ENCODE peak calls at places on chromosome 22, in ten cellular contexts. P is AG09309, L is left ventricle myocardium inferior, W is PC-9, K is heart right ventricle, N is heart left ventricle, I is nephron progenitor cell, F is spleen, D is RWPE1, R is AG09319. T is an unnamed sample.

GRCh38 chr22:24247564-24248344 is 2.9 kb upstream of the GGT5 start:
- DNase-seq in P (peak), L (peak), W (peak), K (peak), N (peak), I (peak), F (peak), D (peak), R (peak), T (peak)

GRCh38 chr22:50071432-50072166 is 13.5 kb upstream of the TTLL8 start:
- DNase-seq in P (no peak), L (no peak), W (no peak), K (no peak), N (no peak), I (no peak), F (no peak), D (peak), R (no peak), T (no peak)

GRCh38 chr22:31099386-31099785 is 8.0 kb downstream of the SELENOM start:
- DNase-seq in P (no peak), L (no peak), W (no peak), K (no peak), N (no peak), I (no peak), F (no peak), D (no peak), R (no peak), T (no peak)

GRCh38 chr22:40121463-40121862 is 56.3 kb upstream of the TNRC6B start:
- DNase-seq in P (no peak), L (no peak), W (no peak), K (no peak), N (no peak), I (no peak), F (no peak), D (no peak), R (no peak), T (peak)

GRCh38 chr22:40107244-40107643 is 70.5 kb upstream of the TNRC6B start:
- DNase-seq in P (no peak), L (no peak), W (no peak), K (no peak), N (no peak), I (no peak), F (no peak), D (peak), R (no peak), T (no peak)

GRCh38 chr22:35736166-35736565 is 18.5 kb downstream of the APOL5 start:
- DNase-seq in P (no peak), L (no peak), W (no peak), K (no peak), N (no peak), I (no peak), F (no peak), D (no peak), R (no peak), T (no peak)

GRCh38 chr22:24133187-24133965 is 47.9 kb upstream of the SUSD2 start:
- DNase-seq in P (no peak), L (peak), W (no peak), K (no peak), N (no peak), I (no peak), F (no peak), D (no peak), R (no peak), T (no peak)

GRCh38 chr22:23911318-23911980 is 17.3 kb downstream of the MIF start:
- DNase-seq in P (no peak), L (no peak), W (no peak), K (no peak), N (no peak), I (no peak), F (no peak), D (no peak), R (no peak), T (no peak)

GRCh38 chr22:24285245-24285644 is 14.6 kb downstream of the SPECC1L start:
- DNase-seq in P (no peak), L (no peak), W (no peak), K (no peak), N (no peak), I (no peak), F (no peak), D (no peak), R (no peak), T (no peak)

GRCh38 chr22:39543095-39543494 is 10.5 kb upstream of the RPS19BP1 start:
- DNase-seq in P (no peak), L (no peak), W (peak), K (no peak), N (no peak), I (peak), F (no peak), D (no peak), R (no peak), T (no peak)

GRCh38 chr22:41445171-41446056 is 1.2 kb downstream of the TOB2 start:
- DNase-seq in P (no peak), L (peak), W (no peak), K (peak), N (no peak), I (peak), F (peak), D (no peak), R (no peak), T (no peak)

GRCh38 chr22:24801906-24802504 is 4.0 kb upstream of the SGSM1 start:
- DNase-seq in P (no peak), L (no peak), W (no peak), K (no peak), N (no peak), I (no peak), F (no peak), D (no peak), R (no peak), T (no peak)

GRCh38 chr22:30305906-30306628 is 16.8 kb upstream of the CASTOR1 start:
- DNase-seq in P (no peak), L (no peak), W (no peak), K (no peak), N (no peak), I (no peak), F (no peak), D (no peak), R (no peak), T (no peak)

GRCh38 chr22:30637701-30638114 is 2.1 kb downstream of the SLC35E4 start:
- DNase-seq in P (no peak), L (no peak), W (no peak), K (no peak), N (no peak), I (no peak), F (no peak), D (no peak), R (no peak), T (no peak)

GRCh38 chr22:41619979-41620645 is 731 bp downstream of the DESI1 start:
- DNase-seq in P (no peak), L (peak), W (peak), K (peak), N (peak), I (peak), F (peak), D (no peak), R (no peak), T (no peak)

GRCh38 chr22:41217553-41218157 is 12.5 kb downstream of the L3MBTL2 start:
- DNase-seq in P (peak), L (peak), W (no peak), K (peak), N (peak), I (no peak), F (no peak), D (peak), R (peak), T (no peak)

GRCh38 chr22:23763579-23764331 is 965 bp downstream of the C22orf15 start:
- DNase-seq in P (no peak), L (no peak), W (no peak), K (no peak), N (no peak), I (peak), F (peak), D (no peak), R (no peak), T (no peak)

GRCh38 chr22:16783930-16784354 is 41.3 kb downstream of the XKR3 start:
- DNase-seq in P (no peak), L (no peak), W (no peak), K (no peak), N (no peak), I (no peak), F (no peak), D (peak), R (no peak), T (no peak)

GRCh38 chr22:30201970-30202369 is 44.6 kb downstream of the LIF start:
- DNase-seq in P (no peak), L (no peak), W (no peak), K (no peak), N (no peak), I (no peak), F (no peak), D (no peak), R (no peak), T (no peak)

GRCh38 chr22:38739300-38740055 is 16.3 kb downstream of the SUN2 start:
- DNase-seq in P (no peak), L (no peak), W (no peak), K (no peak), N (peak), I (no peak), F (no peak), D (no peak), R (no peak), T (no peak)

GRCh38 chr22:35218079-35218478 is 39.2 kb upstream of the HMGXB4 start:
- DNase-seq in P (no peak), L (no peak), W (no peak), K (no peak), N (no peak), I (no peak), F (no peak), D (no peak), R (no peak), T (no peak)

GRCh38 chr22:26852176-26852575 is 194.8 kb downstream of the MIAT start:
- DNase-seq in P (no peak), L (no peak), W (no peak), K (no peak), N (no peak), I (peak), F (no peak), D (no peak), R (no peak), T (no peak)

GRCh38 chr22:36334838-36335603 is 52.7 kb downstream of the MYH9 start:
- DNase-seq in P (no peak), L (no peak), W (peak), K (no peak), N (peak), I (no peak), F (peak), D (no peak), R (no peak), T (no peak)

GRCh38 chr22:47966316-47966715 is 1203.9 kb downstream of the TBC1D22A start:
- DNase-seq in P (no peak), L (no peak), W (no peak), K (no peak), N (no peak), I (no peak), F (no peak), D (no peak), R (no peak), T (no peak)

GRCh38 chr22:22666307-22667091 is 22.1 kb downstream of the GGTLC2 start:
- DNase-seq in P (no peak), L (no peak), W (peak), K (no peak), N (no peak), I (peak), F (no peak), D (no peak), R (peak), T (no peak)

GRCh38 chr22:25814685-25815084 is 72.7 kb downstream of the MYO18B start:
- DNase-seq in P (no peak), L (no peak), W (no peak), K (no peak), N (no peak), I (no peak), F (no peak), D (no peak), R (no peak), T (no peak)
- TF ChIP-seq CTCF in P (no peak), L (no peak), W (no peak), K (no peak), N (no peak), I (no peak), F (no peak), D (no peak), R (no peak), T (no peak)

GRCh38 chr22:44067033-44067432 is 42.9 kb downstream of the PARVB start:
- DNase-seq in P (no peak), L (no peak), W (no peak), K (no peak), N (no peak), I (no peak), F (no peak), D (no peak), R (no peak), T (no peak)
- TF ChIP-seq CTCF in P (no peak), L (no peak), W (no peak), K (no peak), N (no peak), I (no peak), F (no peak), D (no peak), R (no peak), T (no peak)

GRCh38 chr22:32794449-32795213 is 6.9 kb upstream of the TIMP3 start:
- DNase-seq in P (no peak), L (no peak), W (no peak), K (no peak), N (no peak), I (no peak), F (no peak), D (no peak), R (no peak), T (no peak)
- TF ChIP-seq CTCF in P (no peak), L (no peak), W (no peak), K (no peak), N (no peak), I (no peak), F (no peak), D (no peak), R (no peak), T (no peak)

DNA sequence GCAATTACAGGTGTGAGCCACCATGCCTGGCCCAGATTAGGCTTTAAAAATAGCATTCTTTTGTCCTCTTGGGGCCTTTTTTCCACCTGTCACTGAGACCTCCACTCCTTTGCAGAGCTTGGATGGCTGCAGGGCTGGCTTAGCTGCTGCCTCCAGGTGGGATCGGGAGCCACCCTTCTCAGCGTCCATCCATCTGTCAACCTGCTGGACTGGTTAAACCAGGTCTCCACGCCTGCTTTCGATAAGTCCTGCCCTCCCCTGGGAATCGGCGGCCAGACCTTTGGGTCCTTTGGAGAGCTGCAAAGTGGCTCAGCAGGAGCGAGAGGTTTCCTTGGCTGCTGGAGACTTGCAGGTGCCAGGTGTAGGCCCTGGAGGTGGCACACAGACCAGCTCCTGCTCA is 23.4 kb upstream of the GRAMD4 start:
- DNase-seq in P (no peak), L (no peak), W (peak), K (no peak), N (no peak), I (no peak), F (peak), D (peak), R (no peak), T (peak)
- TF ChIP-seq CTCF in P (no peak), L (no peak), W (peak), K (no peak), N (no peak), I (no peak), F (no peak), D (no peak), R (no peak), T (no peak)

DNA sequence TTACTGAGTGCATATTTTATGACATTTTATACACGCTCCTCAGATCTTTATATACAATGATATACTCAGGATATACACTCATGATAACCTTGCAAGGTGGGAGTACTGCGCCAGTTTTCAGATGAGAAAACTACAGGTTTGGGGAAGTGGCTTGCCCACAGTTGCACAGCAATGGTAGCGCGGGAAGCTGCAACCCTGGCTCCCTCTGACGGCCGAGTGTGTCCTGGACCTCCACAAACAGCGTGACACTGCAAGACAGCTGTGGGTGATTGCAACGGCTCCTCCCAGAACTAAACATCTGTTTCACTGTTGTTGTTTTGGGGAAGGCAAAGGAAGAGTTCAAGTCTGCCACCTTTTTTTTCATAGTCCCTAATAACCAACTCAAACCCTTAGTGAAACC is 47.0 kb downstream of the PACSIN2 start:
- DNase-seq in P (no peak), L (peak), W (no peak), K (peak), N (peak), I (no peak), F (peak), D (no peak), R (no peak), T (no peak)
- TF ChIP-seq CTCF in P (peak), L (peak), W (no peak), K (peak), N (peak), I (no peak), F (no peak), D (no peak), R (peak), T (no peak)

GRCh38 chr22:19036523-19037273 is 85.5 kb downstream of the DGCR2 start:
- DNase-seq in P (no peak), L (no peak), W (no peak), K (no peak), N (no peak), I (no peak), F (no peak), D (no peak), R (no peak), T (no peak)
- TF ChIP-seq CTCF in P (no peak), L (no peak), W (no peak), K (no peak), N (no peak), I (no peak), F (no peak), D (peak), R (peak), T (no peak)

GRCh38 chr22:20989323-20990138 is 7.4 kb downstream of the LZTR1 start:
- DNase-seq in P (no peak), L (no peak), W (no peak), K (no peak), N (no peak), I (no peak), F (no peak), D (no peak), R (no peak), T (no peak)

GRCh38 chr22:20986365-20986764 is 4.3 kb downstream of the LZTR1 start:
- DNase-seq in P (no peak), L (no peak), W (no peak), K (no peak), N (no peak), I (no peak), F (no peak), D (no peak), R (no peak), T (no peak)

GRCh38 chr22:20990184-20991180 is 8.4 kb downstream of the LZTR1 start:
- DNase-seq in P (no peak), L (no peak), W (no peak), K (no peak), N (no peak), I (no peak), F (no peak), D (no peak), R (no peak), T (no peak)

GRCh38 chr22:20987375-20987774 is 5.3 kb downstream of the LZTR1 start:
- DNase-seq in P (no peak), L (no peak), W (no peak), K (no peak), N (no peak), I (no peak), F (no peak), D (no peak), R (no peak), T (no peak)

DNA sequence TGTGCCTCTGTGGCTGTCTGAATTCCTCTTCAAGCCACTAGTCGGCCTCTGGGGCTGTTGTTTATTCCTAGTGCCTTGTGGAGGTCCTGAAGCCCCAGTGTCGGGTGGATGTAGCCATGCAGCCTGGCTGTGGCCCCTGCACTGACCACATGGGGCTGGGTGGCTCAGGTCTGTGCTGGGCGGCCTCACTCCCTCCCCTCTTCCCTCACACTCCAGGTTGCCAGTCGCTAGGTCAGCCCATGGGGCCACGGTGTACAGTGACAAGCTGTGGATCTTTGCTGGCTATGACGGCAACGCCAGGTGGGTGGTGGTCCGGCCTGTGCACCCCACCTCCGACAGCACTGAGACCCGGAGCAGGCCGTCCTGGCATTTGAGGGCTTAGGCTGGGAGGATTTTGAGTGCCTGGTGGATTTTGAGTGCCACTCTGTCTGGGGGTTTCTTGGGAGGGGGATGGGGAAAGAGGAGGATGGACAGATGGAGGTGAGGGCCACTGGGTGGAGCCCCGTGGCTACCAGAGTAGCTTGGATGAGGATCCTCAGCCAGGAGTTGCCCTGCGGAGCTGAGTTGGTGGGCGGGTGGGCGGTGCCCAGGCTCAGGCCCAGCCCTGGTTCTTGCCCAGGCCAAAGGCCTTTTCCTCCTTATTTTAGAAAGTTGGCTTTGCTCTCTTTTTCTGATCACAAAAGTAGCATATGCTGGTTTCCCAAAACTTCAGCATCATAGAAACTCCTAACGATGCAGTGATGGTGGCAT is 6.7 kb downstream of the LZTR1 start:
- DNase-seq in P (no peak), L (no peak), W (no peak), K (no peak), N (no peak), I (no peak), F (no peak), D (no peak), R (no peak), T (no peak)
- TF ChIP-seq CTCF in P (no peak), L (no peak), W (no peak), K (no peak), N (no peak), I (no peak), F (no peak), D (no peak), R (no peak), T (no peak)

GRCh38 chr22:43782448-43782847 is 29.7 kb downstream of the EFCAB6 start:
- DNase-seq in P (no peak), L (no peak), W (no peak), K (no peak), N (no peak), I (no peak), F (no peak), D (no peak), R (no peak), T (no peak)

GRCh38 chr22:43789452-43789851 is 22.7 kb downstream of the EFCAB6 start:
- DNase-seq in P (peak), L (peak), W (peak), K (peak), N (peak), I (no peak), F (no peak), D (peak), R (peak), T (no peak)

GRCh38 chr22:43783777-43784176 is 28.3 kb downstream of the EFCAB6 start:
- DNase-seq in P (no peak), L (no peak), W (no peak), K (no peak), N (no peak), I (no peak), F (no peak), D (no peak), R (no peak), T (no peak)
- TF ChIP-seq CTCF in P (no peak), L (no peak), W (peak), K (no peak), N (no peak), I (no peak), F (no peak), D (no peak), R (no peak), T (no peak)

GRCh38 chr22:19011075-19011474 is 75.0 kb upstream of the PRODH start:
- DNase-seq in P (no peak), L (no peak), W (no peak), K (no peak), N (no peak), I (no peak), F (no peak), D (no peak), R (no peak), T (no peak)

GRCh38 chr22:19018256-19018655 is 82.2 kb upstream of the PRODH start:
- DNase-seq in P (no peak), L (no peak), W (no peak), K (no peak), N (no peak), I (no peak), F (no peak), D (no peak), R (no peak), T (no peak)

GRCh38 chr22:19016081-19016480 is 80.0 kb upstream of the PRODH start:
- DNase-seq in P (no peak), L (no peak), W (no peak), K (no peak), N (no peak), I (no peak), F (no peak), D (no peak), R (no peak), T (no peak)

GRCh38 chr22:19014886-19015285 is 78.8 kb upstream of the PRODH start:
- DNase-seq in P (no peak), L (no peak), W (no peak), K (no peak), N (no peak), I (no peak), F (no peak), D (no peak), R (no peak), T (no peak)

GRCh38 chr22:19012308-19012990 is 76.4 kb upstream of the PRODH start:
- DNase-seq in P (no peak), L (no peak), W (no peak), K (no peak), N (no peak), I (no peak), F (no peak), D (no peak), R (no peak), T (no peak)
- TF ChIP-seq CTCF in P (no peak), L (no peak), W (no peak), K (no peak), N (no peak), I (no peak), F (no peak), D (no peak), R (no peak), T (no peak)

T was measured in D721Med.